ENCODE peak calls at places on chromosome 5, in eight cellular contexts. One of them, this sample, is unnamed.

GRCh38 chr5:59785701-59786100 is 107.8 kb downstream of the PDE4D start:
- DNase-seq in breast epithelium: no peak
- DNase-seq in tibial nerve: no peak
- DNase-seq in IMR-90: no peak
- DNase-seq in endothelial cell of umbilical vein: no peak
- DNase-seq in body of pancreas: no peak
- DNase-seq in A549: no peak
- DNase-seq in uterus: no peak
- DNase-seq in this sample: no peak

GRCh38 chr5:14440598-14441401 is 140.8 kb upstream of the OTULINL start:
- DNase-seq in breast epithelium: peak; percentile 41
- DNase-seq in tibial nerve: peak; percentile 68
- DNase-seq in IMR-90: peak; percentile 97
- DNase-seq in endothelial cell of umbilical vein: peak; percentile 84
- DNase-seq in body of pancreas: peak; percentile 57
- DNase-seq in A549: no peak
- DNase-seq in uterus: peak; percentile 71
- DNase-seq in this sample: no peak

GRCh38 chr5:79200573-79201183 is 35.3 kb upstream of the JMY start:
- DNase-seq in breast epithelium: no peak
- DNase-seq in tibial nerve: no peak
- DNase-seq in IMR-90: peak; percentile 18
- DNase-seq in endothelial cell of umbilical vein: no peak
- DNase-seq in body of pancreas: no peak
- DNase-seq in A549: peak; percentile 56
- DNase-seq in uterus: no peak
- DNase-seq in this sample: no peak

GRCh38 chr5:39214912-39215709 is 4.3 kb downstream of the FYB1 start:
- DNase-seq in breast epithelium: no peak
- DNase-seq in tibial nerve: no peak
- DNase-seq in IMR-90: no peak
- DNase-seq in endothelial cell of umbilical vein: no peak
- DNase-seq in body of pancreas: no peak
- DNase-seq in A549: no peak
- DNase-seq in uterus: no peak
- DNase-seq in this sample: no peak

GRCh38 chr5:3100921-3101551 is 349.6 kb upstream of the IRX2 start:
- DNase-seq in breast epithelium: no peak
- DNase-seq in tibial nerve: no peak
- DNase-seq in IMR-90: no peak
- DNase-seq in endothelial cell of umbilical vein: no peak
- DNase-seq in body of pancreas: no peak
- DNase-seq in A549: no peak
- DNase-seq in uterus: no peak
- DNase-seq in this sample: no peak

GRCh38 chr5:111627862-111628261 is 115.5 kb upstream of the STARD4 start:
- DNase-seq in breast epithelium: no peak
- DNase-seq in tibial nerve: no peak
- DNase-seq in IMR-90: no peak
- DNase-seq in endothelial cell of umbilical vein: no peak
- DNase-seq in body of pancreas: no peak
- DNase-seq in A549: no peak
- DNase-seq in uterus: no peak
- DNase-seq in this sample: no peak

GRCh38 chr5:126098330-126099017 is 324.7 kb upstream of the GRAMD2B start:
- DNase-seq in breast epithelium: no peak
- DNase-seq in tibial nerve: no peak
- DNase-seq in IMR-90: peak; percentile 66
- DNase-seq in endothelial cell of umbilical vein: no peak
- DNase-seq in body of pancreas: no peak
- DNase-seq in A549: no peak
- DNase-seq in uterus: no peak
- DNase-seq in this sample: no peak

GRCh38 chr5:65190328-65191053 is 291.2 kb downstream of the ADAMTS6 start:
- DNase-seq in breast epithelium: no peak
- DNase-seq in tibial nerve: no peak
- DNase-seq in IMR-90: peak; percentile 99
- DNase-seq in endothelial cell of umbilical vein: no peak
- DNase-seq in body of pancreas: no peak
- DNase-seq in A549: no peak
- DNase-seq in uterus: no peak
- DNase-seq in this sample: no peak

GRCh38 chr5:107541400-107541799 is 129.3 kb downstream of the EFNA5 start:
- DNase-seq in breast epithelium: no peak
- DNase-seq in tibial nerve: no peak
- DNase-seq in IMR-90: no peak
- DNase-seq in endothelial cell of umbilical vein: peak; percentile 34
- DNase-seq in body of pancreas: no peak
- DNase-seq in A549: no peak
- DNase-seq in uterus: no peak
- DNase-seq in this sample: no peak

GRCh38 chr5:33277061-33277460 is 163.7 kb upstream of the TARS1 start:
- DNase-seq in breast epithelium: no peak
- DNase-seq in tibial nerve: no peak
- DNase-seq in IMR-90: no peak
- DNase-seq in endothelial cell of umbilical vein: peak; percentile 14
- DNase-seq in body of pancreas: no peak
- DNase-seq in A549: no peak
- DNase-seq in uterus: no peak
- DNase-seq in this sample: no peak

GRCh38 chr5:131109540-131110255 is 55.4 kb downstream of the HINT1 start:
- DNase-seq in breast epithelium: no peak
- DNase-seq in tibial nerve: peak; percentile 66
- DNase-seq in IMR-90: peak; percentile 33
- DNase-seq in endothelial cell of umbilical vein: peak; percentile 52
- DNase-seq in body of pancreas: peak; percentile 47
- DNase-seq in A549: peak; percentile 46
- DNase-seq in uterus: no peak
- DNase-seq in this sample: peak; percentile 10

GRCh38 chr5:75512383-75513074 is 838 bp downstream of the POLK start:
- DNase-seq in breast epithelium: no peak
- DNase-seq in tibial nerve: no peak
- DNase-seq in IMR-90: peak; percentile 1
- DNase-seq in endothelial cell of umbilical vein: no peak
- DNase-seq in body of pancreas: no peak
- DNase-seq in A549: no peak
- DNase-seq in uterus: no peak
- DNase-seq in this sample: no peak

GRCh38 chr5:75510836-75511434 is 494 bp downstream of the CERT1 start:
- DNase-seq in breast epithelium: peak; percentile 20
- DNase-seq in tibial nerve: peak; percentile 22
- DNase-seq in IMR-90: peak; percentile 15
- DNase-seq in endothelial cell of umbilical vein: peak; percentile 66
- DNase-seq in body of pancreas: peak; percentile 52
- DNase-seq in A549: peak; percentile 38
- DNase-seq in uterus: no peak
- DNase-seq in this sample: peak; percentile 32

GRCh38 chr5:75511435-75512382 is at the start of the genes CERT1 and POLK:
- DNase-seq in breast epithelium: peak; percentile 97
- DNase-seq in tibial nerve: peak; percentile 95
- DNase-seq in IMR-90: peak; percentile 98
- DNase-seq in endothelial cell of umbilical vein: peak; percentile 99
- DNase-seq in body of pancreas: peak; percentile 98
- DNase-seq in A549: peak; percentile 96
- DNase-seq in uterus: peak; percentile 98
- DNase-seq in this sample: peak; percentile 99

GRCh38 chr5:75509956-75510355 is 1.5 kb downstream of the CERT1 start:
- DNase-seq in breast epithelium: no peak
- DNase-seq in tibial nerve: peak; percentile 68
- DNase-seq in IMR-90: peak; percentile 60
- DNase-seq in endothelial cell of umbilical vein: peak; percentile 60
- DNase-seq in body of pancreas: peak; percentile 43
- DNase-seq in A549: no peak
- DNase-seq in uterus: no peak
- DNase-seq in this sample: peak; percentile 11

GRCh38 chr5:75510417-75510835 is 1.0 kb downstream of the CERT1 start:
- DNase-seq in breast epithelium: peak; percentile 23
- DNase-seq in tibial nerve: no peak
- DNase-seq in IMR-90: peak; percentile 28
- DNase-seq in endothelial cell of umbilical vein: no peak
- DNase-seq in body of pancreas: peak; percentile 57
- DNase-seq in A549: no peak
- DNase-seq in uterus: no peak
- DNase-seq in this sample: no peak
- TF ChIP-seq POLR2A in breast epithelium: no peak
- TF ChIP-seq POLR2A in tibial nerve: no peak
- TF ChIP-seq POLR2A in IMR-90: no peak
- TF ChIP-seq POLR2A in endothelial cell of umbilical vein: no peak
- TF ChIP-seq POLR2A in body of pancreas: no peak
- TF ChIP-seq POLR2A in A549: no peak
- TF ChIP-seq POLR2A in uterus: no peak
- TF ChIP-seq POLR2A in this sample: no peak

GRCh38 chr5:91380491-91381133 is 2.5 kb downstream of the ARRDC3 start:
- DNase-seq in breast epithelium: peak; percentile 99
- DNase-seq in tibial nerve: peak; percentile 99
- DNase-seq in IMR-90: peak; percentile 91
- DNase-seq in endothelial cell of umbilical vein: peak; percentile 95
- DNase-seq in body of pancreas: peak; percentile 99
- DNase-seq in A549: peak; percentile 85
- DNase-seq in uterus: peak; percentile 98
- DNase-seq in this sample: peak; percentile 99
- H3K4me1 ChIP-seq in breast epithelium: no peaks in the 10 kb centered on the region
- H3K4me1 ChIP-seq in tibial nerve: peaks cover 6% of the 10 kb centered on the region
- H3K4me1 ChIP-seq in IMR-90: no peaks in the 10 kb centered on the region
- H3K4me1 ChIP-seq in endothelial cell of umbilical vein: peaks cover 21% of the 10 kb centered on the region
- H3K4me1 ChIP-seq in body of pancreas: peaks cover 39% of the 10 kb centered on the region
- H3K4me1 ChIP-seq in A549: peaks cover 32% of the 10 kb centered on the region
- H3K4me1 ChIP-seq in uterus: peaks cover 7% of the 10 kb centered on the region
- H3K4me1 ChIP-seq in this sample: no peaks in the 10 kb centered on the region

GRCh38 chr5:181222630-181223040 is 446 bp upstream of the TRIM41 start:
- DNase-seq in breast epithelium: no peak
- DNase-seq in tibial nerve: no peak
- DNase-seq in IMR-90: no peak
- DNase-seq in endothelial cell of umbilical vein: no peak
- DNase-seq in body of pancreas: no peak
- DNase-seq in A549: no peak
- DNase-seq in uterus: no peak
- DNase-seq in this sample: no peak
- TF ChIP-seq CTCF in breast epithelium: peak; percentile 28
- TF ChIP-seq CTCF in tibial nerve: no peak
- TF ChIP-seq CTCF in IMR-90: no peak
- TF ChIP-seq CTCF in endothelial cell of umbilical vein: no peak
- TF ChIP-seq CTCF in body of pancreas: no peak
- TF ChIP-seq CTCF in A549: no peak
- TF ChIP-seq CTCF in uterus: no peak
- TF ChIP-seq CTCF in this sample: peak; percentile 36

DNA sequence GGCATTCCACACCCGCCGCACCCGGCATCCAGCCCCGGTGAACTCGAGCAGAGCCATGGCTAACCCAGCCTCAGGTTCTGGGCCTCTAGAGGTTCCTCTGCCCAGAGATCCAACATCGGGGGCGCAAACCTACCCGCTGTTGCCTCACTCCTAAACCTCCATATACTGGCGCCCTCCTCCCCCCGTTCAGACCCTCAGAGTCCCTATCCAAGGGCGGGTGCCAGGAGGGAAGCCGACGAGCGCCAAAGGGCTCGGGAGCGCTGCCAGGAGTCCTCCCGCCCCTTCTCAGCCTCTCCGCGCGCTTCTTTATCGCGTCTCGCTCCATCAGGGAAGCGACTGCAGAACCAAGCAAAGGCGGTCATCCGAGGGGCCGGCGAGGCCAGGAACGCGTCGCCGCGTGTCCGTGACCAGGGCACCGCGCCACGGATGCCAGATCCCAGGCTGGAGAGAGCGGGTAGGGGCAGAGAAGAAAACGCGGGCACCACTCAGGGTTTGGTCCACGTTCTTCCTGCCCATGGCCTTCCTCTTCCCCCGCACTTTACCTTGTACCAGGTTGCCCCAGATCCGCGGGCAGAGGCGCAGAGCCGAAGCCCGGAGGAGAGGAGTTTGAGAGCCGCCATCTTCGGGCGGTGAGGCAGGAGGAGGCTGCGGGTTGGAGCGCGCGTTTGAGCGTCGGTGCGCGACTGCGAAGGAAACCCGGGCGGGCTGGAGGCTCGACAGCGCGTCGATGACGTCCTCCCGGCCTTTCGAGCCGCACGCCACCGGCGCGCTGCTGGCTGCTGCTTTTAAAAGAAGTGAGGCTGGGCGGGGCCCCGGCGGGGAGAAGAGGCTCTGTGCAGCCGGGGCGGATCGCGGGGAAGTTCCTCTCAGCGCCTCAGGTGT is at the start of gene OXCT1:
- DNase-seq in breast epithelium: peak; percentile 76
- DNase-seq in tibial nerve: peak; percentile 57
- DNase-seq in IMR-90: peak; percentile 80
- DNase-seq in endothelial cell of umbilical vein: peak; percentile 82
- DNase-seq in body of pancreas: peak; percentile 76
- DNase-seq in A549: peak; percentile 34
- DNase-seq in uterus: peak; percentile 80
- DNase-seq in this sample: peak; percentile 78
- TF ChIP-seq POLR2A in breast epithelium: peak; percentile 52
- TF ChIP-seq POLR2A in tibial nerve: peak; percentile 60
- TF ChIP-seq POLR2A in IMR-90: peak; percentile 83
- TF ChIP-seq POLR2A in endothelial cell of umbilical vein: peak; percentile 60
- TF ChIP-seq POLR2A in body of pancreas: peak; percentile 27
- TF ChIP-seq POLR2A in A549: no peak
- TF ChIP-seq POLR2A in uterus: peak; percentile 78
- TF ChIP-seq POLR2A in this sample: peak; percentile 61

GRCh38 chr5:176785184-176786145 is 24.9 kb upstream of the UNC5A start:
- DNase-seq in breast epithelium: no peak
- DNase-seq in tibial nerve: no peak
- DNase-seq in IMR-90: no peak
- DNase-seq in endothelial cell of umbilical vein: no peak
- DNase-seq in body of pancreas: no peak
- DNase-seq in A549: no peak
- DNase-seq in uterus: no peak
- DNase-seq in this sample: no peak
- H3K4me1 ChIP-seq in breast epithelium: no peaks in the 10 kb centered on the region
- H3K4me1 ChIP-seq in tibial nerve: no peaks in the 10 kb centered on the region
- H3K4me1 ChIP-seq in IMR-90: peaks cover 2% of the 10 kb centered on the region
- H3K4me1 ChIP-seq in endothelial cell of umbilical vein: peaks cover 15% of the 10 kb centered on the region
- H3K4me1 ChIP-seq in body of pancreas: no peaks in the 10 kb centered on the region
- H3K4me1 ChIP-seq in A549: peaks cover 44% of the 10 kb centered on the region
- H3K4me1 ChIP-seq in uterus: no peaks in the 10 kb centered on the region
- H3K4me1 ChIP-seq in this sample: no peaks in the 10 kb centered on the region

This sample was measured in prostate gland.